ENCODE peak calls at places on chromosome 9, in ten cellular contexts. W, K, O, T, S, A, H, D, J and B are unnamed samples.

GRCh38 chr9:109047259-109047658 is 34.0 kb upstream of the CTNNAL1 start:
- DNase-seq in W (no peak), K (no peak), O (no peak), T (no peak), S (no peak), A (no peak), H (no peak), D (no peak), J (no peak), B (no peak)

GRCh38 chr9:91243029-91243428 is 118.7 kb downstream of the AUH start:
- DNase-seq in W (no peak), K (no peak), O (no peak), T (no peak), S (no peak), A (no peak), H (no peak), D (no peak), J (no peak), B (no peak)

GRCh38 chr9:2469681-2470141 is 151.9 kb upstream of the VLDLR start:
- DNase-seq in W (no peak), K (peak; percentile 45), O (peak; percentile 41), T (peak; percentile 44), S (peak; percentile 44), A (no peak), H (peak; percentile 20), D (peak; percentile 57), J (peak; percentile 76), B (no peak)

GRCh38 chr9:70091553-70091952 is 47.9 kb downstream of the MAMDC2 start:
- DNase-seq in W (no peak), K (no peak), O (no peak), T (no peak), S (no peak), A (no peak), H (no peak), D (no peak), J (no peak), B (no peak)

GRCh38 chr9:121987312-121987711 is 105.8 kb downstream of the TTLL11 start:
- DNase-seq in W (no peak), K (no peak), O (no peak), T (no peak), S (no peak), A (no peak), H (no peak), D (no peak), J (no peak), B (no peak)

GRCh38 chr9:70080481-70081119 is 37.0 kb downstream of the MAMDC2 start:
- DNase-seq in W (no peak), K (peak; percentile 64), O (no peak), T (peak; percentile 63), S (no peak), A (no peak), H (peak; percentile 85), D (no peak), J (peak; percentile 3), B (peak; percentile 81)

GRCh38 chr9:68974431-68974830 is 39.5 kb downstream of the PRKACG start:
- DNase-seq in W (no peak), K (no peak), O (no peak), T (no peak), S (no peak), A (no peak), H (no peak), D (no peak), J (no peak), B (no peak)

GRCh38 chr9:16329699-16330113 is 540.8 kb downstream of the BNC2 start:
- DNase-seq in W (no peak), K (peak; percentile 31), O (peak; percentile 64), T (no peak), S (no peak), A (no peak), H (peak; percentile 90), D (no peak), J (no peak), B (no peak)

GRCh38 chr9:21711504-21711903 is 90.9 kb upstream of the MTAP start:
- DNase-seq in W (no peak), K (peak; percentile 39), O (no peak), T (no peak), S (no peak), A (no peak), H (peak; percentile 76), D (no peak), J (no peak), B (no peak)

GRCh38 chr9:19456996-19457693 is 48.3 kb downstream of the ACER2 start:
- DNase-seq in W (peak; percentile 41), K (peak; percentile 68), O (peak; percentile 35), T (peak; percentile 85), S (peak; percentile 81), A (peak; percentile 85), H (peak; percentile 69), D (peak; percentile 81), J (peak; percentile 87), B (peak; percentile 79)

GRCh38 chr9:23750808-23751207 is 75.2 kb downstream of the ELAVL2 start:
- DNase-seq in W (no peak), K (no peak), O (no peak), T (no peak), S (no peak), A (peak; percentile 21), H (no peak), D (no peak), J (no peak), B (no peak)

GRCh38 chr9:124206391-124206790 is 51.4 kb upstream of the NEK6 start:
- DNase-seq in W (no peak), K (no peak), O (no peak), T (no peak), S (no peak), A (no peak), H (no peak), D (no peak), J (no peak), B (no peak)

DNA sequence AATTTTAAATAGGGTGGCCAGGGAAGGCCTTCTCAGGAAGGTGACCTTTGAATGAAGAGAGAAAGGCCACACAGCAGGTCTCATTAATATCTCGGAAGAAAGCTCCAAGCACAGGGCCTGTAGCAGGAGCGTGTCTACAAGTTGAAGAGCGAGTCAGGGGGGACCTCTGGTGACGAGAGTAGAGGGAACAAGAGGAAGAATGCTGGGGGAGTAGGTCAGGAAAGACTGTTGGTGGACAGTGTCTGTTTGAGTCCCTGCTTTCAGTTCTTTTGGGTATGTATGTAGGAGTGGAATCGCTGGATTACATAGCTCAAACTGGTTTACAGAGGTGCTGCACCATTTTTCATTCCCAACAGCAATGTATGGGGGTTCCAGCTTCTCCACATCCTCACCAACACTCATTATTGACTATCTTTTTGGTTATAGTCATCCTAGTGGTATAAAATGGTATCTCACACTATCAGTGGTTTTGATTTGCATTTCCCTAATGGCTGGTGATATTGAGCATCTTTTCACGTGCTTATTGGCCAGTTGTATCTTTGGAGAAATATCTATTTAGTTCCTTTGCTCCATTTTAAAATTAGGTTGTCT is 55.8 kb downstream of the NUP214 start:
- DNase-seq in W (no peak), K (no peak), O (no peak), T (no peak), S (peak; percentile 42), A (no peak), H (no peak), D (no peak), J (peak; percentile 7), B (no peak)
- TF ChIP-seq CTCF in W (peak; percentile 39), K (peak; percentile 26), O (peak; percentile 17), T (no peak), S (no peak), A (no peak), H (no peak), D (peak; percentile 35), J (no peak), B (no peak)

GRCh38 chr9:116686135-116686534 is 970 bp upstream of the TRIM32 start:
- DNase-seq in W (no peak), K (no peak), O (no peak), T (no peak), S (no peak), A (no peak), H (no peak), D (peak; percentile 35), J (no peak), B (no peak)
- H3K4me3 ChIP-seq in W (peak overlapping the region; percentile 63), K (peak overlapping the region; percentile 85), O (peak overlapping the region; percentile 84), T (no peak overlapping the region), S (peak overlapping the region; percentile 66), A (no peak overlapping the region), H (peak overlapping the region; percentile 68), D (peak overlapping the region; percentile 91), J (no peak overlapping the region), B (no peak overlapping the region)

GRCh38 chr9:129481424-129481823 is 139.5 kb downstream of the C9orf50 start:
- DNase-seq in W (no peak), K (no peak), O (no peak), T (no peak), S (no peak), A (peak; percentile 14), H (no peak), D (no peak), J (no peak), B (no peak)

GRCh38 chr9:129484325-129485000 is 136.4 kb downstream of the C9orf50 start:
- DNase-seq in W (no peak), K (no peak), O (no peak), T (no peak), S (no peak), A (no peak), H (no peak), D (no peak), J (no peak), B (no peak)

GRCh38 chr9:129483467-129484324 is 137.2 kb downstream of the C9orf50 start:
- DNase-seq in W (no peak), K (peak; percentile 91), O (peak; percentile 90), T (peak; percentile 92), S (peak; percentile 75), A (peak; percentile 93), H (peak; percentile 90), D (peak; percentile 81), J (peak; percentile 31), B (peak; percentile 96)

GRCh38 chr9:129481824-129482511 is 138.9 kb downstream of the C9orf50 start:
- DNase-seq in W (no peak), K (peak; percentile 59), O (peak; percentile 62), T (no peak), S (no peak), A (peak; percentile 62), H (peak; percentile 56), D (peak; percentile 43), J (no peak), B (no peak)

GRCh38 chr9:129482521-129483466 is 138.1 kb downstream of the C9orf50 start:
- DNase-seq in W (no peak), K (peak; percentile 93), O (peak; percentile 89), T (peak; percentile 95), S (peak; percentile 91), A (peak; percentile 95), H (peak; percentile 90), D (peak; percentile 84), J (peak; percentile 38), B (peak; percentile 90)
- TF ChIP-seq CTCF in W (no peak), K (peak; percentile 18), O (no peak), T (peak; percentile 7), S (no peak), A (peak; percentile 16), H (no peak), D (no peak), J (no peak), B (no peak)

DNA sequence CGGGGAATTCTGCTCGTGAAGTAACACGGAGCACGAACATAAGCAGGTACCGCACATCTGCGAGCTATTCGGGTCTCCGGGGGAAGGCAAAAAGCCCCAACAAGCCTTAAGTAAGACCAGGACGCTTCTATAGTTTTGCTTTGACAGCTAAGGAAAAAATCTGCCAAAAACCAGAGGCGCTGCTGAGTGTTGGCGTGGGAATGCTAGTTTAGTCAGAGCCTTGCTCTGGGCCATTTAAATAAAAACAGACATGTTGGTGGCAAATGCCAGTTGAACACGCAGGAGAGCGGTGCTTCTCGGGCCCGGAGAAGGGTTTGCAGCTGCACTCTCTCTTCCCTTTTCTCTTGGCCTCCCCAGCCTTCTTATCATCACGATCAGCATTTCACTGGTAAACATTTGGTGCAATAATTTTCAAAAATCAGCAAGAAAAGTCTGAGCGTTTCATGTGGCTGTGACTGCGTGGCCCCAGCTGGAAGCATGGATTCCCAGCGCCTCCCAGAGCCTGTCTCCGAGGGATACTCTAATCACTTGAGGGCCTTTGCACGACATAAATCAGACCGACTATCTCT is 6.4 kb upstream of the NOTCH1 start:
- DNase-seq in W (no peak), K (peak; percentile 95), O (no peak), T (no peak), S (no peak), A (peak; percentile 62), H (peak; percentile 74), D (no peak), J (peak; percentile 80), B (no peak)
- H3K4me3 ChIP-seq in W (no peak overlapping the region), K (peak overlapping the region; percentile 39), O (no peak overlapping the region), T (no peak overlapping the region), S (no peak overlapping the region), A (no peak overlapping the region), H (no peak overlapping the region), D (no peak overlapping the region), J (no peak overlapping the region), B (no peak overlapping the region)